ENCODE peak calls at places on chromosomes 4 and X, in ten cellular contexts. E, U, Z, X, N, J, T, K, F and P are unnamed samples.

GRCh38 chrX:154398668-154399526 is 720 bp downstream of the RPL10 start:
- DNase-seq in F (peak; percentile 85), N (peak; percentile 88), K (peak; percentile 74), T (peak; percentile 92), X (peak; percentile 82), Z (peak; percentile 85), U (peak; percentile 72), J (peak; percentile 89), E (no peak), P (peak; percentile 87)

GRCh38 chrX:132738951-132739350 is 219.5 kb downstream of the HS6ST2 start:
- DNase-seq in T (no peak), Z (no peak), U (no peak), X (no peak), E (no peak), F (no peak), K (no peak), J (no peak), N (no peak), P (no peak)

GRCh38 chr4:160318567-160319220 is 1215.8 kb downstream of the RAPGEF2 start:
- DNase-seq in T (no peak), J (no peak), X (no peak), Z (no peak), E (no peak), F (no peak), U (peak; percentile 52), K (no peak), N (no peak), P (peak; percentile 82)

GRCh38 chr4:122689972-122690371 is 42.5 kb upstream of the BBS12 start:
- DNase-seq in T (no peak), U (no peak), F (no peak), K (no peak), N (no peak), X (no peak), Z (no peak), E (no peak), J (no peak), P (no peak)

GRCh38 chr4:177737387-177737965 is 295.2 kb upstream of the AGA start:
- DNase-seq in T (no peak), E (no peak), N (no peak), J (no peak), Z (no peak), K (no peak), F (no peak), X (no peak), U (peak; percentile 5), P (peak; percentile 4)

GRCh38 chr4:98710831-98711230 is 52.4 kb upstream of the TSPAN5 start:
- DNase-seq in J (no peak), Z (no peak), F (no peak), E (no peak), U (peak; percentile 8), T (no peak), N (no peak), K (no peak), X (no peak), P (peak; percentile 30)

GRCh38 chr4:1466034-1466960 is 60.1 kb upstream of the NKX1-1 start:
- DNase-seq in F (no peak), T (no peak), E (no peak), J (no peak), Z (no peak), U (no peak), X (no peak), K (no peak), N (no peak), P (no peak)

GRCh38 chrX:106035064-106035463 is 3.5 kb downstream of the SERPINA7 start:
- DNase-seq in U (peak; percentile 18), K (no peak), F (no peak), E (no peak), J (no peak), T (no peak), Z (no peak), X (no peak), N (no peak), P (no peak)

GRCh38 chrX:78027798-78028197 is 58.4 kb upstream of the PGAM4 start:
- DNase-seq in F (no peak), J (no peak), U (no peak), K (no peak), X (no peak), T (no peak), E (no peak), N (no peak), Z (no peak), P (no peak)

GRCh38 chr4:1714303-1715001 is 2.3 kb upstream of the SLBP start:
- DNase-seq in N (no peak), Z (no peak), X (no peak), U (peak; percentile 41), K (peak; percentile 24), F (no peak), J (no peak), E (no peak), T (no peak), P (no peak)

GRCh38 chr4:124288706-124289486 is 423.6 kb downstream of the ANKRD50 start:
- DNase-seq in U (no peak), E (no peak), N (no peak), Z (no peak), J (no peak), T (no peak), X (no peak), K (no peak), F (peak; percentile 3), P (no peak)
- TF ChIP-seq CTCF in U (no peak), E (peak; percentile 6), N (no peak), Z (no peak), J (no peak), T (no peak), X (no peak), K (no peak), F (no peak), P (peak; percentile 4)

GRCh38 chr4:148854203-148854602 is 412.0 kb upstream of the NR3C2 start:
- DNase-seq in U (no peak), N (no peak), F (no peak), K (no peak), Z (no peak), T (no peak), E (no peak), X (no peak), J (no peak), P (no peak)

GRCh38 chr4:148850257-148850995 is 408.2 kb upstream of the NR3C2 start:
- DNase-seq in X (no peak), F (no peak), K (no peak), Z (peak; percentile 65), J (no peak), U (no peak), T (no peak), E (no peak), N (peak; percentile 55), P (no peak)

GRCh38 chr4:148847544-148847943 is 405.3 kb upstream of the NR3C2 start:
- DNase-seq in Z (no peak), T (no peak), F (no peak), U (no peak), N (peak; percentile 34), K (no peak), J (no peak), X (no peak), E (no peak), P (no peak)

GRCh38 chr4:148849581-148849980 is 407.4 kb upstream of the NR3C2 start:
- DNase-seq in T (no peak), F (no peak), J (no peak), E (no peak), Z (no peak), K (no peak), U (no peak), X (no peak), N (no peak), P (no peak)

DNA sequence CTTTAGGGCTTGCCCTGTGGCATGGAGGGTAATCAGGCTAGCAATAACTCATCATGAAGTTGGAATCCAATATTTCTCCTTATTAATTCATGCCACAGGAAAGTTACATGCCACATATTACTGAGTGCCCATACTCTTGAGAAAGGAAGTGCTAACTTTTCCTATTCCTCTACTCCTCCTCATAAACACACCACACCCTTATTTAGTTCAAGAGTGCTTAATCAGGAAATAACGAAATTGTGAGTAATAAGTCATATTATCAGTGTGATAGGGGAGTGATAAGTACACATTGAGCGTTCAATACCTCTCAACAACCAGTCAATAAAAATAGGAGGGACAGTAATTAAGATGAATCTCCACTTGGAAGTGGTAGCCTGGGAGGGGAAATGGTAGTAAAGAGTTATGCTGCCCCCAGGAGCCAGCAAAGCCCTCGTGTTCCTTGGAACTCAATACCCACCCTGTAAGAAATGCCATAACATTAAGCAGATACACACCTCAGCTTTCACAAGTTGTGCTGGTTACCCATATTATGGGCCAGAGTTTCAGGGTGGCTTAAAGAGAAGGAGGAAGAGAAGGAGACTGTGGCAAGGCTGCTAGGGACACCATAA is 410.0 kb upstream of the NR3C2 start:
- DNase-seq in X (no peak), F (no peak), K (no peak), U (peak; percentile 3), Z (no peak), N (no peak), T (no peak), E (no peak), J (no peak), P (no peak)
- H3K4me3 ChIP-seq in X (no peak overlapping the region), F (no peak overlapping the region), K (no peak overlapping the region), U (no peak overlapping the region), Z (no peak overlapping the region), N (no peak overlapping the region), T (no peak overlapping the region), E (no peak overlapping the region), J (no peak overlapping the region), P (no peak overlapping the region)

DNA sequence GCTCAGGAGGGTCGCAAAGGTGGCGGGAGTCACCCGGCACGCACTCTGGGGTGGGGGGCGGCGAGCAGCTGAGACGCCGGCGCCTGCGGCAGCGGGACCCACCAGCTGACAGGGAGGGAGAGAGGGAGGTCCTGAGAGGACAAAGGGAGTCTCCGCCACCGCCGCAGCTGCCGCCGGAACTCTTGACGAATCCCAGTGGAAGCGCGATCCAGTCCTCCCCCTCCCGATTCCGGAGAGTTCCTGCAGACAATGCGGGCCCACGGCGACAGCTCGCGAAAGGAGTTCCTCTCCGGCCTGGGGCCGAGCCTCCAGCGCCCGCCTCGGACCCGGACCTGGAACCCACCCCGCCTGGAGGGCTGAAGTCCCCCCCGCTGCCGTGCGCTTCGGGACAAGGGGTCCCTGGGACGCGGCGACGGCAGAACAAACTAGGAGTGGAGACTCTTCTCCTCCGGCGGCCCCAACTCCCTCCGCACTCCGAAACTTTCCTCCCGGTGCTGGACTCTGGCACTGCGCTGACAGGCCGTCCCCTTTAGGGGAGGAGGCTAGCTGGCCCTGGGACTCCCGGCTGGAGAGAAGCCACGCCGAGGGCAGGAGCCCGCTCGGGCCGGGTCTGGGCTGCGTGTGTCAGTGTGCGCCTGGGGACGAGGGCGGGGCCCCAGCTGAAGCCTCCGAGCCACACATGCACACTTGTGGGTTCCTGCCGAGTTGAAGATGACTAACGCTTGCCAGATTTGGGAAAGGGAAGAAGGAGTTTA is at the start of gene ANTXR2:
- DNase-seq in E (peak; percentile 93), Z (peak; percentile 92), N (peak; percentile 91), X (peak; percentile 67), F (peak; percentile 97), T (peak; percentile 93), U (peak; percentile 89), K (peak; percentile 98), J (peak; percentile 85), P (peak; percentile 98)
- TF ChIP-seq CTCF in E (no peak), Z (peak; percentile 5), N (no peak), X (no peak), F (peak; percentile 20), T (no peak), U (no peak), K (no peak), J (no peak), P (peak; percentile 4)

DNA sequence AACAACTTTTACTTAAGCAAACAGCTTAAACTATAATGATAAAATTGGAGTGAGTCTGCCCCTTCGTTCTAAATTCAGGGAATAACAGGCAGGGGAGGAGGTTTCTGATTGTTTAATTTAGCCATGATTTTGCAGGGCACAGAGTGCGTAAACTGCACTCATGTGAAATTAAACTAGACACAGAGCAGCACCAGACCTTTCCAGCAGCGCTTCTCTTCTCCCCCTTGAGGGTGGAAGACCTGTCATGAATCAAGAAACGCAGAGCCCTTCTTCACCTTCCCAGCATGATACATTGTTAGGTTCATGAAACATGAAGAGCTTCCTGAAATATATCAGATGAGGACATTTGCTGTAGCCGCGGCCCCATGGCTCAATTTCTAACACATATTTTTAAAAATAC is 63.1 kb downstream of the FAM114A1 start:
- DNase-seq in J (no peak), E (no peak), X (no peak), T (no peak), Z (no peak), F (no peak), N (no peak), U (no peak), K (no peak), P (no peak)
- H3K4me3 ChIP-seq in J (no peak overlapping the region), E (no peak overlapping the region), X (no peak overlapping the region), T (no peak overlapping the region), Z (no peak overlapping the region), F (no peak overlapping the region), N (no peak overlapping the region), U (no peak overlapping the region), K (no peak overlapping the region), P (no peak overlapping the region)